ENCODE peak calls at places on chromosome 15, in four cellular contexts. N is A549, Q is HepG2, T is GM12878. S is an unnamed sample.

GRCh38 chr15:72271895-72272212 is 500 bp downstream of the PARP6 start:
- DNase-seq in N (peak; percentile 27), Q (no peak), T (no peak), S (peak; percentile 62)

GRCh38 chr15:33964665-33965040 is 3.6 kb upstream of the CHRM5 start:
- DNase-seq in N (no peak), Q (no peak), T (no peak), S (no peak)

GRCh38 chr15:22895465-22896190 is 57.2 kb downstream of the NIPA2 start:
- DNase-seq in N (peak; percentile 80), Q (no peak), T (peak; percentile 1), S (peak; percentile 51)

GRCh38 chr15:85831415-85832113 is 36.8 kb upstream of the KLHL25 start:
- DNase-seq in N (peak; percentile 50), Q (peak; percentile 47), T (no peak), S (peak; percentile 19)

GRCh38 chr15:78565951-78566774 is 843 bp downstream of the CHRNA5 start:
- DNase-seq in N (peak; percentile 55), Q (peak; percentile 24), T (no peak), S (peak; percentile 18)

GRCh38 chr15:79099692-79100091 is 9.1 kb upstream of the RASGRF1 start:
- DNase-seq in N (no peak), Q (no peak), T (no peak), S (no peak)

GRCh38 chr15:98154863-98155262 is 194.4 kb downstream of the ARRDC4 start:
- DNase-seq in N (peak; percentile 18), Q (no peak), T (no peak), S (no peak)

GRCh38 chr15:39230205-39230916 is 350.5 kb upstream of the THBS1 start:
- DNase-seq in N (no peak), Q (no peak), T (no peak), S (no peak)

GRCh38 chr15:84831028-84831427 is 13.9 kb downstream of the ALPK3 start:
- DNase-seq in N (no peak), Q (no peak), T (no peak), S (no peak)
- TF ChIP-seq KDM1A in N (no peak), Q (no peak), T (no peak), S (no peak)

DNA sequence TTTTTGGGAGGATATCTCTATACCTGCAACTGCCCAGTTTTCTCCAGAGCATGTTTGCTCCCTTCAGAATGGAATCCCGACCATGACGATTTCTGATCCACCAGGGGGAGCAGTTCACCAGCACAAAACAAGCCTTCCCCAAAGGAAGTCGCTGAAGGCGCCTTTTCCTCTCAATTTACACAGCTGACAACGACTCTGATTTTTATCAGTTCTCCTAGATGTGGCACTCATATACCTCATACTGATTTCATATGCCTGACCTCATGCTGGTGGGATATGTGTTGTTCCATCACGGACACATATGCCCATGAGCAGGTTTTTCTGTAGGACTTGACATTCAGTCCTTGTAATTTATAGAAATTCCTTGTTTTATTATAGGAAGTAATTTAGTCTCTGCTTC is 1028.2 kb downstream of the MCTP2 start:
- DNase-seq in N (peak; percentile 81), Q (peak; percentile 35), T (peak; percentile 47), S (peak; percentile 55)
- TF ChIP-seq KDM1A in N (no peak), Q (no peak), T (no peak), S (no peak)

GRCh38 chr15:90603893-90604292 is 74.2 kb downstream of the CRTC3 start:
- DNase-seq in N (peak; percentile 47), Q (no peak), T (no peak), S (no peak)
- TF ChIP-seq KDM1A in N (no peak), Q (no peak), T (no peak), S (no peak)

DNA sequence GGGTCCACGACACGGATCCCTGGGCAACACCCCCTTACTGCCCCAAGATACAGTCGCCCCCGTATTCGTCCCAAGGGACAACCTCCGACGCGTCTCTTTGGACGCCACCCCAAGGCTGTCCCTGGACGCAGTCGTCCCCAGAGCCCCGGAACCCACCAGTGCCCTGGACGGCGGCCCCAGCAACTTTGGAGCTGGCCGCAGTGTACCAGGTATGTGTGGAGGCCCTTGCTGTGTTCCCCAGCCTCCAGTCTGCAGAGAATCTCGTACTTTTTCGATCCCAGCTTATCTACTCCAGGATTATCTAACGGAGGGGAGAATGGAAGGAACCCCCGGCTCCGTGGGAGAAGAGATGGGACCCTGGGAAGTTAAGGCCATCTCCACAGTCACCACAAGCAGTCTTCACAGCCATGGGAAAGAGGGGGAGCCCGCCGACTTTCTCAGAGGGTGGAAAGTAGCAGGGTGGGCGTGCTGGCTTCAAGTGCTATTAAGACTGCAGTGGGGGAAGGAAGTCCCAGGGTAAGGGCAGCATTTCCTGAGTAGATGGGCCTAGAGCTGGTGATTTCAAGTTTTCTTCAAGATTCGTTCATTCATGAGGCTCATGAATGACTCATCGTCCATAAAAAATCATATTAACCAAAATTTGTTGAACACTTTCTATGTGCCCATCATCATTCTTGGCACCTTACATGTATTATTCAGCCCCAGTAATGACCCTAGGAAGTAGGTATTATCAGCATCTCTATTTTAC is 1.1 kb downstream of the MESP2 start:
- DNase-seq in N (no peak), Q (no peak), T (no peak), S (no peak)
- TF ChIP-seq KDM1A in N (no peak), Q (no peak), T (no peak), S (no peak)

GRCh38 chr15:69526086-69526485 is 73.5 kb downstream of the RPLP1 start:
- DNase-seq in N (no peak), Q (no peak), T (no peak), S (no peak)

GRCh38 chr15:69524850-69525249 is 72.2 kb downstream of the RPLP1 start:
- DNase-seq in N (no peak), Q (no peak), T (no peak), S (no peak)

GRCh38 chr15:69526696-69527095 is 74.1 kb downstream of the RPLP1 start:
- DNase-seq in N (no peak), Q (no peak), T (no peak), S (no peak)

GRCh38 chr15:69524296-69524695 is 71.7 kb downstream of the RPLP1 start:
- DNase-seq in N (no peak), Q (no peak), T (no peak), S (no peak)

DNA sequence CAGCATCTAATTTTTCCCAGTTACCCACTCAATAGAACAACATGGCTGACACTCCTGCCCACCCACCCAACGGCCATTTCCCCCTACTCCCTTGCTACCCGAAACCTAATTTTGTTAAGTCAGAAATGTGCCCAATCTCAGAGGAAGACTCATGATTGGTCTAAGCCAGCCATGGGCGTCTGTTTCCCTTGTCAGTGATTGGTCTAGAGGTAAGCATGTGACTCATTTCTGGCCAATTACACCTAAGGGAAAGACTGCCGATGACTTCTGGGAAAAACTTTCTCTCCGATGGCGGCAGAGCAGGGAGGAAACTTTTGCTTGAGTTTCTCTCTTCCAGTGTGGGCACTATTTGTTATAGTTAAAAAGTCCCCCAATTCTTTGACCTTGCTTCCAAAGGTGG is 72.9 kb downstream of the RPLP1 start:
- DNase-seq in N (no peak), Q (no peak), T (no peak), S (peak; percentile 19)
- TF ChIP-seq KDM1A in N (no peak), Q (no peak), T (no peak), S (no peak)